ENCODE peak calls at places on chromosomes 2 and 18, in seven cellular contexts. Q is MCF 10A; E is T-helper 9 cell; C is uterus; H is activated CD4-positive, alpha-beta T cell treated with anti-CD3 and anti-CD28 coated beads for 24 hours; Y is stimulated activated effector memory CD8-positive, alpha-beta T cell treated with anti-CD3 and anti-CD28 coated beads, Interleukin-12 subunit alpha, Interleukin-12 subunit beta, amount 100 ng/mL, for 72 hours; F is DMS153. A is an unnamed sample.

GRCh38 chr2:238790126-238790820 is 57.6 kb upstream of the TWIST2 start:
- DNase-seq in C (no peak), Y (no peak), F (no peak), E (no peak), H (no peak), Q (no peak), A (peak)

GRCh38 chr2:195318440-195319111 is 338.4 kb upstream of the SLC39A10 start:
- DNase-seq in Y (peak), E (peak), Q (peak), C (no peak), F (peak), H (peak), A (peak)

GRCh38 chr2:229370484-229370883 is 99.4 kb upstream of the PID1 start:
- DNase-seq in Q (no peak), E (no peak), F (no peak), Y (no peak), H (no peak), C (peak), A (no peak)

GRCh38 chr18:63336366-63337099 is 17.0 kb upstream of the BCL2 start:
- DNase-seq in F (no peak), E (no peak), Y (no peak), C (no peak), H (no peak), Q (peak), A (peak)

GRCh38 chr2:219230201-219230540 is 565 bp downstream of the ANKZF1 start:
- DNase-seq in E (peak), Q (peak), C (no peak), F (no peak), Y (no peak), H (no peak), A (peak)

GRCh38 chr2:65974067-65974723 is 460.7 kb upstream of the MEIS1 start:
- DNase-seq in Y (no peak), H (no peak), F (no peak), E (no peak), Q (peak), C (no peak), A (no peak)

GRCh38 chr2:2636813-2637212 is 305.7 kb upstream of the MYT1L start:
- DNase-seq in Q (no peak), H (no peak), C (no peak), E (no peak), F (no peak), Y (no peak), A (no peak)

GRCh38 chr2:6410265-6410664 is 455.4 kb downstream of the CMPK2 start:
- DNase-seq in C (no peak), H (no peak), F (no peak), E (no peak), Q (no peak), Y (no peak), A (no peak)

GRCh38 chr2:46887028-46887885 is 28.3 kb downstream of the MCFD2 start:
- DNase-seq in H (no peak), C (no peak), E (no peak), Y (no peak), Q (no peak), F (no peak), A (peak)